ENCODE peak calls at places on chromosomes 13 and 19, in six cellular contexts. One of them, this sample, is unnamed.

GRCh38 chr13:101915333-101915732 is 462.9 kb downstream of the ITGBL1 start:
- DNase-seq in naive thymus-derived CD4-positive, alpha-beta T cell: no peak
- DNase-seq in NCI-H510A treated with DMSO at 0.1 percent for 48 hours: peak; percentile 47
- DNase-seq in C1 segment of cervical spinal cord: no peak
- DNase-seq in OCI-M1: no peak
- DNase-seq in activated CD4-positive, alpha-beta T cell treated with anti-CD3 and anti-CD28 coated beads for 24 hours: no peak
- DNase-seq in this sample: no peak

GRCh38 chr19:6092329-6093286 is 17.7 kb downstream of the RFX2 start:
- DNase-seq in activated CD4-positive, alpha-beta T cell treated with anti-CD3 and anti-CD28 coated beads for 24 hours: no peak
- DNase-seq in naive thymus-derived CD4-positive, alpha-beta T cell: no peak
- DNase-seq in C1 segment of cervical spinal cord: no peak
- DNase-seq in NCI-H510A treated with DMSO at 0.1 percent for 48 hours: peak; percentile 78
- DNase-seq in OCI-M1: no peak
- DNase-seq in this sample: no peak

GRCh38 chr19:17834350-17835181 is 13.2 kb downstream of the JAK3 start:
- DNase-seq in naive thymus-derived CD4-positive, alpha-beta T cell: no peak
- DNase-seq in C1 segment of cervical spinal cord: no peak
- DNase-seq in NCI-H510A treated with DMSO at 0.1 percent for 48 hours: no peak
- DNase-seq in activated CD4-positive, alpha-beta T cell treated with anti-CD3 and anti-CD28 coated beads for 24 hours: no peak
- DNase-seq in OCI-M1: no peak
- DNase-seq in this sample: no peak

GRCh38 chr19:18153555-18154134 is 682 bp downstream of the PIK3R2 start:
- DNase-seq in activated CD4-positive, alpha-beta T cell treated with anti-CD3 and anti-CD28 coated beads for 24 hours: no peak
- DNase-seq in NCI-H510A treated with DMSO at 0.1 percent for 48 hours: no peak
- DNase-seq in OCI-M1: peak; percentile 37
- DNase-seq in naive thymus-derived CD4-positive, alpha-beta T cell: no peak
- DNase-seq in C1 segment of cervical spinal cord: no peak
- DNase-seq in this sample: no peak

GRCh38 chr13:26459276-26460131 is 98.0 kb upstream of the WASF3 start:
- DNase-seq in NCI-H510A treated with DMSO at 0.1 percent for 48 hours: no peak
- DNase-seq in activated CD4-positive, alpha-beta T cell treated with anti-CD3 and anti-CD28 coated beads for 24 hours: no peak
- DNase-seq in OCI-M1: peak; percentile 1
- DNase-seq in naive thymus-derived CD4-positive, alpha-beta T cell: no peak
- DNase-seq in C1 segment of cervical spinal cord: no peak
- DNase-seq in this sample: no peak

GRCh38 chr13:46296920-46297319 is 85.2 kb downstream of the LRRC63 start:
- DNase-seq in NCI-H510A treated with DMSO at 0.1 percent for 48 hours: no peak
- DNase-seq in activated CD4-positive, alpha-beta T cell treated with anti-CD3 and anti-CD28 coated beads for 24 hours: no peak
- DNase-seq in C1 segment of cervical spinal cord: no peak
- DNase-seq in OCI-M1: peak; percentile 67
- DNase-seq in naive thymus-derived CD4-positive, alpha-beta T cell: no peak
- DNase-seq in this sample: no peak

GRCh38 chr13:27959976-27960361 is 9.1 kb downstream of the CDX2 start:
- DNase-seq in NCI-H510A treated with DMSO at 0.1 percent for 48 hours: no peak
- DNase-seq in OCI-M1: no peak
- DNase-seq in C1 segment of cervical spinal cord: no peak
- DNase-seq in naive thymus-derived CD4-positive, alpha-beta T cell: no peak
- DNase-seq in activated CD4-positive, alpha-beta T cell treated with anti-CD3 and anti-CD28 coated beads for 24 hours: no peak
- DNase-seq in this sample: no peak

GRCh38 chr13:73325351-73326214 is 266.8 kb downstream of the KLF5 start:
- DNase-seq in NCI-H510A treated with DMSO at 0.1 percent for 48 hours: no peak
- DNase-seq in OCI-M1: no peak
- DNase-seq in C1 segment of cervical spinal cord: no peak
- DNase-seq in naive thymus-derived CD4-positive, alpha-beta T cell: no peak
- DNase-seq in activated CD4-positive, alpha-beta T cell treated with anti-CD3 and anti-CD28 coated beads for 24 hours: no peak
- DNase-seq in this sample: no peak

GRCh38 chr13:83057119-83057518 is 825.2 kb downstream of the SLITRK1 start:
- DNase-seq in naive thymus-derived CD4-positive, alpha-beta T cell: no peak
- DNase-seq in OCI-M1: no peak
- DNase-seq in NCI-H510A treated with DMSO at 0.1 percent for 48 hours: no peak
- DNase-seq in activated CD4-positive, alpha-beta T cell treated with anti-CD3 and anti-CD28 coated beads for 24 hours: no peak
- DNase-seq in C1 segment of cervical spinal cord: no peak
- DNase-seq in this sample: no peak

GRCh38 chr19:38033658-38034150 is 126.7 kb downstream of the SIPA1L3 start:
- DNase-seq in NCI-H510A treated with DMSO at 0.1 percent for 48 hours: peak; percentile 13
- DNase-seq in naive thymus-derived CD4-positive, alpha-beta T cell: no peak
- DNase-seq in OCI-M1: no peak
- DNase-seq in C1 segment of cervical spinal cord: no peak
- DNase-seq in activated CD4-positive, alpha-beta T cell treated with anti-CD3 and anti-CD28 coated beads for 24 hours: no peak
- DNase-seq in this sample: no peak

GRCh38 chr19:17954401-17954800 is 12.5 kb upstream of the KCNN1 start:
- DNase-seq in activated CD4-positive, alpha-beta T cell treated with anti-CD3 and anti-CD28 coated beads for 24 hours: no peak
- DNase-seq in C1 segment of cervical spinal cord: no peak
- DNase-seq in naive thymus-derived CD4-positive, alpha-beta T cell: no peak
- DNase-seq in OCI-M1: no peak
- DNase-seq in NCI-H510A treated with DMSO at 0.1 percent for 48 hours: no peak
- DNase-seq in this sample: no peak

This sample was measured in KBM-7.